ENCODE peak calls at places on chromosome 3, in eight cellular contexts. O is progenitor cell of endocrine pancreas, S is endodermal cell, P is fibroblast of pulmonary artery, L is esophagus squamous epithelium, K is heart left ventricle, M is ascending aorta, F is cardiac fibroblast. N is an unnamed sample.

GRCh38 chr3:52998781-52999509 is 46.9 kb downstream of the SFMBT1 start:
- DNase-seq in F (no peak), P (no peak), K (peak), S (no peak), M (no peak), O (no peak), L (no peak), N (no peak)

GRCh38 chr3:87349833-87350232 is 73.4 kb upstream of the POU1F1 start:
- DNase-seq in F (no peak), L (no peak), M (no peak), S (no peak), P (no peak), K (no peak), O (no peak), N (no peak)

GRCh38 chr3:152071924-152072323 is 196.8 kb upstream of the MBNL1 start:
- DNase-seq in L (no peak), F (peak), M (no peak), K (no peak), O (no peak), S (no peak), P (peak), N (peak)

GRCh38 chr3:52844290-52844985 is 9.6 kb upstream of the MUSTN1 start:
- DNase-seq in M (no peak), L (no peak), O (no peak), S (no peak), F (no peak), P (no peak), K (no peak), N (no peak)

GRCh38 chr3:58270485-58270884 is 32.9 kb downstream of the ABHD6 start:
- DNase-seq in M (no peak), O (no peak), F (no peak), L (no peak), S (no peak), P (no peak), K (no peak), N (no peak)

GRCh38 chr3:191425322-191425734 is 35.6 kb upstream of the PYDC2 start:
- DNase-seq in P (peak), F (peak), S (no peak), K (no peak), M (no peak), L (no peak), O (no peak), N (no peak)

GRCh38 chr3:14124615-14125192 is at the start of the genes CHCHD4 and TMEM43:
- DNase-seq in P (peak), K (peak), L (peak), S (peak), M (peak), F (peak), O (peak), N (peak)

GRCh38 chr3:126295407-126295939 is 61.7 kb downstream of the KLF15 start:
- DNase-seq in S (no peak), F (no peak), M (no peak), K (no peak), O (no peak), L (no peak), P (no peak), N (no peak)

GRCh38 chr3:49412632-49413337 is 562 bp downstream of the TCTA start:
- DNase-seq in F (no peak), S (no peak), L (no peak), P (no peak), K (no peak), M (no peak), O (no peak), N (no peak)

GRCh38 chr3:11238057-11238456 is 34.1 kb upstream of the ATG7 start:
- DNase-seq in P (peak), F (peak), M (no peak), S (no peak), K (no peak), O (no peak), L (no peak), N (no peak)

GRCh38 chr3:197030379-197031314 is 1.0 kb upstream of the MELTF start:
- DNase-seq in L (no peak), K (peak), M (no peak), S (no peak), P (no peak), F (no peak), O (no peak), N (no peak)

GRCh38 chr3:171458857-171459129 is 1.4 kb downstream of the TNIK start:
- DNase-seq in O (no peak), K (no peak), L (no peak), M (no peak), F (no peak), S (peak), P (no peak), N (no peak)

GRCh38 chr3:127442551-127442950 is 148.0 kb downstream of the TPRA1 start:
- DNase-seq in F (no peak), M (peak), L (no peak), P (no peak), O (no peak), S (peak), K (no peak), N (no peak)

GRCh38 chr3:158106773-158107461 is 697 bp upstream of the SHOX2 start:
- DNase-seq in K (no peak), F (no peak), S (peak), P (no peak), L (no peak), O (no peak), M (peak), N (no peak)

GRCh38 chr3:195863121-195864061 is 45.0 kb downstream of the TNK2 start:
- DNase-seq in K (peak), S (peak), O (peak), F (peak), L (no peak), M (peak), P (peak), N (no peak)

GRCh38 chr3:194337965-194338753 is 13.0 kb downstream of the CPN2 start:
- DNase-seq in F (peak), O (no peak), M (no peak), P (peak), L (no peak), S (no peak), K (no peak), N (no peak)

GRCh38 chr3:52310861-52311566 is 5.1 kb upstream of the DNAH1 start:
- DNase-seq in L (no peak), K (no peak), M (no peak), F (no peak), S (no peak), O (no peak), P (no peak), N (no peak)

GRCh38 chr3:87674397-87675161 is 384.2 kb downstream of the CGGBP1 start:
- DNase-seq in S (no peak), M (no peak), F (no peak), L (no peak), O (no peak), P (no peak), K (no peak), N (no peak)

GRCh38 chr3:81910244-81910852 is 148.9 kb upstream of the GBE1 start:
- DNase-seq in O (no peak), F (peak), P (peak), L (no peak), K (no peak), M (no peak), S (no peak), N (no peak)

GRCh38 chr3:141368062-141368924 is at the start of gene ZBTB38:
- DNase-seq in L (peak), S (peak), P (peak), M (peak), K (peak), O (peak), F (peak), N (peak)

GRCh38 chr3:124628865-124629264 is 101.4 kb upstream of the UMPS start:
- DNase-seq in L (no peak), M (no peak), S (no peak), O (no peak), P (no peak), F (no peak), K (no peak), N (no peak)

GRCh38 chr3:158405507-158405906 is 165.5 kb upstream of the MLF1 start:
- DNase-seq in K (no peak), F (no peak), M (no peak), L (no peak), S (no peak), P (no peak), O (no peak), N (no peak)

GRCh38 chr3:179272385-179272784 is 21.5 kb upstream of the KCNMB3 start:
- DNase-seq in L (no peak), S (no peak), M (no peak), P (peak), K (no peak), F (peak), O (no peak), N (no peak)
- TF ChIP-seq CTCF in L (peak), S (peak), M (no peak), P (peak), K (no peak), F (peak), O (no peak), N (peak)

DNA sequence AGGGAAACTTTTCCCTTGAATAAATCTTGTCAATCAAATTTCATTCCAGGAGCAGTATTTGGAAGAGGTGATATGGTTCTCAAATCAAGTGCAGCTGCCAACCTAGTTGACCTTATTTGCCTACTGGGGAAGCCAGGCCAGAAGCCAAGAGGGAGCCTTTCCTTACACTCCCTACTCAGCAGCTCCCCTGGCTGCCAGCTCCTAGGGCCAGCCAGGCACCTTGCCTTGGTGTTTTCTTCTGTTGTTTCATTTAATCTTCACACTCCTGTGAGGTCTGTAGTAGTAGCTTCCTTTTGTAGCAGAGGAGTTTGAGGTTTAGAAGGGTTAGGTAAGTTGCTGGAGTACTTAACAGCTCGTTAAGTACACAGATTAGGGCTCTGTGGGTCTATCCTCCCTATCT is 22.6 kb downstream of the MKRN2OS start:
- DNase-seq in S (peak), F (peak), K (no peak), L (no peak), M (no peak), P (no peak), O (no peak), N (no peak)
- TF ChIP-seq CTCF in S (peak), F (no peak), K (peak), L (no peak), M (no peak), P (no peak), O (no peak), N (no peak)

DNA sequence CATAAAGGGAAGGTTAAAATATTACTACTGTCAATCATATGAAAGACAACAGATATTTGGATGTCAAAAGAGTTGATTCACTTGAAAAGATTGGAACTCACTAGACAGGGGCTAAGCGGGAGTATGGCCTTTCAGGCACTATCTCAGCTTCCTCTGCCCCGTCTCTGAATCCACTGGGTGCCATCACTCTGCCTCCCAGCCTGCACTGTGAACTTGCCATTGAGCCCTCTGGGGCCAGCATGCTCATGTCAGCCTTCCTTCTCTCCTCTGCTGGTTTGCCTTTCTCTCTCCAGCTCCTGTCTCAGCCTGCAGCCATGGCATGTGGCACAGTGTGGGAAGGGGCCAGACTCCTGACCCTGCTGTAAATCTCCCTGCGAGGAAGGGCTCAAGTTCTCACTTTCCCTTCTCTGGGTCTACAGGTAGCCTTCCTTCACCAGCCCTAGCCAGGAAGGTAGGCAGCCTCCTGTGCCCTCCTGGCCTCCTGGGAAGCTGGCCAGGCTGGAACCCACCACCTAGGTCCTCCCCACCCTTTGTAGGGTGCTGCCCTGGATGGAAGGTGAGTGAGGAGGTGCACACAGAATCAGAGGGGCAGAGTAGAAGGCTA is 54.0 kb upstream of the SLCO2A1 start:
- DNase-seq in O (no peak), L (no peak), S (peak), K (no peak), F (no peak), P (no peak), M (no peak), N (no peak)
- TF ChIP-seq CTCF in O (no peak), L (no peak), S (no peak), K (no peak), F (no peak), P (no peak), M (no peak), N (no peak)

DNA sequence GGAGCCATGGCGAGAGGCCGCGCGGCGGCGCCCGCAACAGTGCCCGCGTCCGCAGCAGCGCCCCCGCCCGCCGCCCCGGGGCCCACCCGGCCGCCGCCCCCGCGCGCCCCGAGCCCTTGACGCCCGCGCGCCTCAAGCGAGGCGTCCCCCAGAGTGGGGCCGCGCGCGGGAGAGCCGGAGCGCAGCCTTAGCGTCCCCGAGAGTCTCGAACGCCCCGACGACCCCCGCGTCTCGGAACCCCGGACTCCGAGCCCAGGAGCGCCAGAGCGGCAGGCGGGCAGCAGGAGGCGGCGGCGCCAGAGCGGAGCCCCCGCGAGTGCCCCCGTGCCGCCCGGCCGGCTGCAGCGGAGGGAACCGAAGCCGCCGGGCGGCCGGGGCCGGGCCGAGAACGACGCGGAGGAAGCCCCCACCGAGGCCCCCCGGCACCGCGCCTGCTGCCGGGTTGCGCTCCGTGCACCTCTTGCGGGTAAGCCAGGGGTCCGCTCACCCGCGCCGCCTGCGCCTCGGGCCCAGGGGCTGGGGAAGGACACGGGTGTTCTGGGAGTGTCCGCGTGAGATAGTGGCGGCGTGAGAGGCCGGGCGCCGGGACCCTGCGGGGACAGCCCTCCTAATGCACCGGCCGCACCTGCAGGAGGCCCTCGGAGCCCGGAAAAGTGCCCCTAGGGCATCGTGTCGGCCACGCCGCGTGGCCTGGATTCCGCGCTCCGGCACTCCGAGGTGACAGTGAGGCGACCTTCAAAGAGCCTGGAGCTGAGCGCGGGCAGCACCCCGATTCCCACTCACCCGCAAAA is 51.9 kb upstream of the ULK4 start:
- DNase-seq in K (peak), F (peak), L (no peak), S (peak), P (no peak), M (no peak), O (peak), N (no peak)
- TF ChIP-seq CTCF in K (peak), F (no peak), L (no peak), S (no peak), P (no peak), M (no peak), O (no peak), N (no peak)

GRCh38 chr3:78506581-78507195 is 1261.1 kb downstream of the ROBO1 start:
- DNase-seq in P (peak), O (no peak), F (peak), S (no peak), M (no peak), K (no peak), L (no peak), N (no peak)
- TF ChIP-seq CTCF in P (no peak), O (no peak), F (no peak), S (no peak), M (no peak), K (no peak), L (no peak), N (no peak)

DNA sequence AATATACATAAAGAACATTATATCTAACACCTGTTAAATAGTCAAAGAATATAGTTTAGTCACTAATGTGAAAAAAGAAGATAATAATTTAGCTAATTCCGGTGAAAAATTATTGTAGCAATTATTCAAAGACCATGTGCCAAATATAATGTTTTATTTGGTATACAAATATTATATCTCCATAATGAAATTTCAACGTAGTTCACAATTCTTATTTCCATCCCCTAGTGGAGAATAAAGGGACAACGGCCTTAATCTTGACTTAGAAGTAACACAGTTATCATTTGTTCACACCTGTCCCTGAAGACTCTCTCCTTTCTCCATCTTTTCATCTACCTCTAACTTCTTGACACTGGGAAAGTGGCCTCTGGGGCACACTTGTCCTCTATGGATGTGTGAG is 213.4 kb downstream of the ERC2 start:
- DNase-seq in P (no peak), F (no peak), O (no peak), L (no peak), S (no peak), M (no peak), K (no peak), N (no peak)
- TF ChIP-seq CTCF in P (peak), F (peak), O (peak), L (no peak), S (peak), M (no peak), K (no peak), N (peak)